ENCODE peak calls at places on chromosomes 1 and 21, in five cellular contexts. L is heart right ventricle, E is cardiac muscle cell, Z is upper lobe of right lung, R is GM23338. O is an unnamed sample. For H3K4me1, the result is how much of the 10 kb centered on the place peaks cover.

GRCh38 chr1:81126989-81127571 is 673.7 kb upstream of the ADGRL2 start:
- DNase-seq in Z (no peak), E (no peak), R (no peak), L (no peak), O (no peak)

GRCh38 chr21:45074818-45075605 is 632 bp downstream of the ADARB1 start:
- DNase-seq in E (peak), Z (peak), L (no peak), R (peak), O (no peak)

GRCh38 chr1:10865518-10866313 is 69.3 kb upstream of the CASZ1 start:
- DNase-seq in R (peak), Z (no peak), E (no peak), L (no peak), O (no peak)

GRCh38 chr1:74610961-74611360 is 62.6 kb downstream of the ERICH3 start:
- DNase-seq in R (no peak), L (no peak), Z (no peak), E (no peak), O (no peak)

GRCh38 chr1:184974086-184974836 is at the start of gene NIBAN1:
- DNase-seq in L (peak), R (peak), E (peak), Z (peak), O (peak)

GRCh38 chr1:233042834-233043233 is 92.4 kb downstream of the NTPCR start:
- DNase-seq in Z (no peak), L (no peak), E (no peak), R (no peak), O (no peak)

GRCh38 chr1:35031103-35031452 is 667 bp downstream of the ZMYM6 start:
- DNase-seq in E (peak), Z (no peak), L (peak), R (peak), O (no peak)

GRCh38 chr1:26826261-26827201 is at the start of gene ZDHHC18:
- DNase-seq in L (peak), E (peak), R (peak), Z (peak), O (no peak)

GRCh38 chr1:6889875-6890480 is 104.7 kb downstream of the CAMTA1 start:
- DNase-seq in Z (no peak), R (peak), E (peak), L (peak), O (peak)

GRCh38 chr1:38088366-38088765 is 41.8 kb upstream of the POU3F1 start:
- DNase-seq in Z (no peak), E (no peak), R (peak), L (no peak), O (no peak)

GRCh38 chr1:108893141-108893530 is 16.4 kb downstream of the GPSM2 start:
- DNase-seq in L (no peak), R (no peak), E (no peak), Z (no peak), O (no peak)

GRCh38 chr1:172745014-172745413 is 86.1 kb downstream of the FASLG start:
- DNase-seq in R (peak), E (peak), L (peak), Z (no peak), O (no peak)

GRCh38 chr21:37074546-37074945 is 1.5 kb downstream of the TTC3 start:
- DNase-seq in R (no peak), E (no peak), Z (no peak), L (no peak), O (no peak)

DNA sequence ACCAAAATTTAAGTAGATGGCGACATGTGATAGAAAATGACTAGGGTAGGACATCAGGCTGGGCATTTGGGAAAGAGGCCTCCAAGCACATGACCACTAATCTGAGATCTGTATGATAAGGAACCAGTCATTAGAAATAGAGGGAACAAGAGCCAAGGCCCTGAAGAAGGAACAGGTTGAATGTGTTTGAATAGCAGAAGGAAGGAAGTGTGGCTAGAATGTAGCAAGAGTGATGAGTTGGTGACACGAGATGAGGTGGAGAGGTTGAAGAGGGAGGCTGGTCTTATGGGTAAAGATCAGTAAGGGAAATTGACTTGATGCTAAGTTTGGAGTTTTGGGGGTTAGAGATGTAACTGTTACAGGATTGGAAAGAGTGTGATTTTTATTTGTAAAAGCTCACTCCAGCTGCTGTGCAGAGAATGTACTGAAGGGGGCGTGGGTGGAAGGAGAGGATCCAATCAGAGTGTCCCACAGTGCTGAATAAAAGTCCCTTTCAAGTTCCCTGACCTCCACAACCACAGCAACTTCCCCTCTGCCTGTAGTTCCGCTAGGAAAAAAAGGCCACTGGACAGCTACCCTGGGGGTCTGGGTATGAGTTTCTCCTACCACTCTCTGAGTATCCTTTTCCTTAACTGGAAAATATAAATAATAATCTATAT is 295.0 kb downstream of the OMA1 start:
- DNase-seq in R (peak), Z (no peak), L (no peak), E (peak), O (no peak)
- TF ChIP-seq CTCF in R (peak), Z (no peak), L (no peak), E (peak), O (no peak)

DNA sequence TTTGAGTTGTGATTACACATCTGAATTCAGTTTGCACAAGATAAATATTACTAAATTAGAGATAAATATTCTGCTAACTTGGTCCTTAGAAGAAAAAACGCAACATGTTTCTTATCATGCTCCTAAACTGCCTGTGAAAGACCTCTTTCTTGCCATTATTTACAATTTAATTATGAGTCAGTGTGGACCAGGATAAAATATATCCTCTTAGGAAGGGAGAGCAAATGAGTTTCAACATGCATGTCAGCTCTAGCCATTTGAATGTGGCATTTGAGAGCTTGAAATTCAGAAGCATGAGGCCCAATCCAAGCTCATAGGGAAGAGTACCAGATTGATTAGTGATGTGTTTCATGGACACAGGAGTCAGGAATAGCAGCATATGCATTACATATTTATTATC is 39.3 kb downstream of the TBX15 start:
- DNase-seq in E (no peak), Z (no peak), L (no peak), R (no peak), O (no peak)
- H3K4me3 ChIP-seq in E (no peak), Z (no peak), L (no peak), R (no peak), O (no peak)

GRCh38 chr1:179128520-179128919 is 46.6 kb downstream of the TOR3A start:
- DNase-seq in Z (no peak), L (no peak), R (no peak), E (no peak), O (no peak)

GRCh38 chr1:179124866-179125265 is 43.0 kb downstream of the TOR3A start:
- DNase-seq in Z (no peak), R (no peak), E (no peak), L (no peak), O (no peak)

GRCh38 chr1:179126338-179127060 is 44.6 kb downstream of the TOR3A start:
- DNase-seq in R (no peak), E (no peak), Z (no peak), L (peak), O (peak)

GRCh38 chr1:179129702-179130473 is 48.0 kb downstream of the TOR3A start:
- DNase-seq in L (no peak), R (no peak), E (no peak), Z (no peak), O (no peak)

DNA sequence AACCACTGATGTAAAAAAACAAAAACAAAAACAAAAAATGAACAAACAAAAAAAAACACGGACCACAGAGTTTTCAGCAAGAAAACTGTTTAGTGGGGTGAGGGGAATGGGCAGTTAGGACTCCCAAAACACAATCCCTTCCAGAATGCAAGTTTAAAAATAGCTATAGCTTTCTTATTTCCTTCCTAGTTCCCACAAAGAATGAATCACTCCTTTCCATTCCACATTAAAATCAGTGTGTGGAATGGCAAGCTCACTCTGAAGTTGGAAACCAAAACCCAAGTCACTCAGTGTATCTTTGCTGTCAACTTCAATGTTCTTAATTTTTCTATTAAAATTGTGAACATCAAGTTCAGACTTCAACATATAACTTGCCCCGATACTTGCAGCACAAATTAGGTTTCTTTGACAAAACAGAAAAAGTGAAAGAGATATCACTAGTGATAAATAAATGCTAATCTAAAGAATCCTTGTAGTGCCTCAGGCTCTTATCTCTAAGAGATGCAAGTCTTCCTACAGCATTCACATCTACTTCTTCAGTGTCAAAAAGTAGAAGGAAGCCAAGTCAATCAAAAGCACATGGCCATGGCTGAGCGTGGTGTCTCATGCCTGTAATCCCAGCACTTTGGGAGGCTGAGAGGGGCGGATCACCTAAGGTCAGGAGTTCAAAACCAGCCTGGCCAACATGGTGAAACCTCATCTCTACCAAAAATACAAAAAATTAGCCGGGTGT is 45.5 kb downstream of the TOR3A start:
- DNase-seq in E (peak), R (no peak), L (no peak), Z (no peak), O (no peak)
- H3K4me1 ChIP-seq in E (under half), R (under half), L (under half), Z (under half), O (under half)

GRCh38 chr1:235270625-235271024 is 57.4 kb downstream of the ARID4B start:
- DNase-seq in E (peak), L (no peak), Z (no peak), R (peak), O (no peak)
- TF ChIP-seq CTCF in E (peak), L (no peak), Z (no peak), R (no peak), O (no peak)

GRCh38 chr1:39572379-39573096 is 4.1 kb downstream of the PABPC4 start:
- DNase-seq in E (no peak), Z (no peak), R (no peak), L (no peak), O (no peak)

GRCh38 chr1:39571178-39571483 is 5.5 kb downstream of the PABPC4 start:
- DNase-seq in E (no peak), L (no peak), R (no peak), Z (no peak), O (no peak)

GRCh38 chr1:39574646-39575045 is 1.9 kb downstream of the PABPC4 start:
- DNase-seq in L (no peak), Z (no peak), E (peak), R (no peak), O (no peak)

GRCh38 chr1:39573736-39574624 is 2.6 kb downstream of the PABPC4 start:
- DNase-seq in L (peak), Z (no peak), E (peak), R (no peak), O (no peak)

DNA sequence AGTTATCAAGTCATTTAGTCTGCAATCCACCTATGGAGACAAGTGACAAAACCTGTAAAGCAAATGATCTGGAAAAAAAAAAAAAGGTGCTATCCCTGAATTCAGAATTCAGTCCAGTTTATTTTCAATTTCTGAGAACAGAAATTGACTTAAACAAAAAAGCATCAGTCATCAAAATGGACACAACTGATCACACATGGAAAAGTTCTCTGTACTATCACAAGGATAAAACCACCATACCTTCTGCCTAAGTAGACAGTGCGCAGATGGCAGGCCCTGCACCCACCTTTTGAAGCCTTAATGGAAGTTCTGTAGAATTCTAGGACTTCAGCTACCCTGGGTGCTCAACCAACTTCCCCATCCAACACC is 3.5 kb downstream of the PABPC4 start:
- DNase-seq in Z (no peak), R (no peak), E (no peak), L (no peak), O (no peak)
- H3K4me3 ChIP-seq in Z (no peak), R (peak), E (no peak), L (peak), O (peak)

O was measured in thoracic aorta.